ENCODE peak calls at places on chromosome 11, in nine cellular contexts. O is stomach; Q is HFFc6; K is fibroblast of mammary gland; P is NCI-H1092; T is coronary artery; Y is fibroblast of lung; D is activated naive CD4-positive, alpha-beta T cell treated with Interleukin-2 at 50 U/mL for 16 hours; U is progenitor cell of endocrine pancreas. I is an unnamed sample.

GRCh38 chr11:60973699-60974098 is 2.2 kb downstream of the CD6 start:
- DNase-seq in O (no peak), Q (no peak), K (no peak), P (no peak), T (no peak), Y (no peak), D (no peak), U (no peak), I (no peak)

GRCh38 chr11:85725510-85726258 is 39.7 kb upstream of the CCDC89 start:
- DNase-seq in O (no peak), Q (peak), K (peak), P (no peak), T (no peak), Y (peak), D (no peak), U (no peak), I (no peak)

GRCh38 chr11:17753153-17753552 is 18.6 kb downstream of the KCNC1 start:
- DNase-seq in O (no peak), Q (no peak), K (no peak), P (no peak), T (no peak), Y (no peak), D (no peak), U (no peak), I (no peak)

GRCh38 chr11:31608995-31609394 is 99.4 kb downstream of the ELP4 start:
- DNase-seq in O (no peak), Q (no peak), K (no peak), P (no peak), T (no peak), Y (no peak), D (no peak), U (no peak), I (no peak)

GRCh38 chr11:112410325-112410724 is 149.7 kb upstream of the PLET1 start:
- DNase-seq in O (no peak), Q (no peak), K (no peak), P (no peak), T (no peak), Y (no peak), D (no peak), U (no peak), I (no peak)

GRCh38 chr11:34552270-34552669 is 38.7 kb upstream of the ELF5 start:
- DNase-seq in O (no peak), Q (no peak), K (no peak), P (no peak), T (no peak), Y (no peak), D (no peak), U (no peak), I (no peak)

GRCh38 chr11:92698742-92699141 is 270.7 kb upstream of the MTNR1B start:
- DNase-seq in O (no peak), Q (no peak), K (no peak), P (no peak), T (no peak), Y (no peak), D (no peak), U (no peak), I (no peak)

GRCh38 chr11:71207996-71208774 is 44.2 kb downstream of the SHANK2 start:
- DNase-seq in O (no peak), Q (no peak), K (no peak), P (no peak), T (no peak), Y (no peak), D (no peak), U (no peak), I (no peak)

GRCh38 chr11:33742249-33742851 is 6.1 kb upstream of the CD59 start:
- DNase-seq in O (no peak), Q (no peak), K (peak), P (no peak), T (no peak), Y (peak), D (no peak), U (no peak), I (peak)

GRCh38 chr11:1573077-1573846 is 1.2 kb upstream of the DUSP8 start:
- DNase-seq in O (peak), Q (no peak), K (no peak), P (no peak), T (no peak), Y (no peak), D (peak), U (no peak), I (peak)

GRCh38 chr11:62665630-62666258 is 632 bp downstream of the CSKMT start:
- DNase-seq in O (peak), Q (no peak), K (peak), P (no peak), T (peak), Y (peak), D (peak), U (no peak), I (peak)

GRCh38 chr11:128767518-128767917 is 73.6 kb downstream of the FLI1 start:
- DNase-seq in O (no peak), Q (no peak), K (no peak), P (no peak), T (no peak), Y (no peak), D (no peak), U (no peak), I (no peak)

GRCh38 chr11:125923012-125923579 is 18.8 kb downstream of the DDX25 start:
- DNase-seq in O (peak), Q (peak), K (peak), P (peak), T (no peak), Y (peak), D (peak), U (peak), I (peak)

GRCh38 chr11:44753965-44754645 is 27.3 kb downstream of the TSPAN18 start:
- DNase-seq in O (no peak), Q (no peak), K (no peak), P (no peak), T (peak), Y (no peak), D (no peak), U (no peak), I (no peak)

GRCh38 chr11:45610627-45611026 is 54.8 kb downstream of the CHST1 start:
- DNase-seq in O (no peak), Q (no peak), K (no peak), P (no peak), T (no peak), Y (no peak), D (no peak), U (no peak), I (no peak)

GRCh38 chr11:116512841-116513240 is 259.9 kb downstream of the BUD13 start:
- DNase-seq in O (peak), Q (no peak), K (no peak), P (no peak), T (peak), Y (no peak), D (no peak), U (no peak), I (no peak)

GRCh38 chr11:76266269-76266668 is 60.0 kb upstream of the WNT11 start:
- DNase-seq in O (no peak), Q (peak), K (peak), P (no peak), T (no peak), Y (peak), D (no peak), U (no peak), I (no peak)

GRCh38 chr11:850777-851762 is 8.4 kb downstream of the TSPAN4 start:
- DNase-seq in O (no peak), Q (no peak), K (no peak), P (no peak), T (no peak), Y (no peak), D (no peak), U (no peak), I (no peak)

GRCh38 chr11:21037836-21038235 is 368.4 kb downstream of the NELL1 start:
- DNase-seq in O (no peak), Q (no peak), K (no peak), P (no peak), T (no peak), Y (no peak), D (no peak), U (no peak), I (no peak)

GRCh38 chr11:128336203-128336602 is 251.2 kb downstream of the ETS1 start:
- DNase-seq in O (peak), Q (peak), K (peak), P (no peak), T (no peak), Y (peak), D (no peak), U (no peak), I (no peak)

GRCh38 chr11:26193714-26194373 is 138.1 kb upstream of the ANO3 start:
- DNase-seq in O (no peak), Q (no peak), K (peak), P (no peak), T (no peak), Y (peak), D (no peak), U (no peak), I (no peak)

GRCh38 chr11:68775951-68776388 is 24.6 kb upstream of the TESMIN start:
- DNase-seq in O (no peak), Q (no peak), K (no peak), P (no peak), T (no peak), Y (no peak), D (no peak), U (no peak), I (no peak)

GRCh38 chr11:1919428-1920127 is at the start of gene TNNT3:
- DNase-seq in O (no peak), Q (no peak), K (no peak), P (no peak), T (no peak), Y (no peak), D (no peak), U (no peak), I (no peak)

GRCh38 chr11:134510171-134510570 is 98.1 kb upstream of the B3GAT1 start:
- DNase-seq in O (no peak), Q (no peak), K (no peak), P (no peak), T (no peak), Y (no peak), D (no peak), U (no peak), I (no peak)

GRCh38 chr11:34104680-34105078 is 750 bp upstream of the NAT10 start:
- DNase-seq in O (no peak), Q (no peak), K (no peak), P (no peak), T (no peak), Y (peak), D (no peak), U (no peak), I (no peak)

GRCh38 chr11:62388999-62389398 is 29.8 kb upstream of the SCGB1A1 start:
- DNase-seq in O (no peak), Q (no peak), K (no peak), P (no peak), T (no peak), Y (no peak), D (no peak), U (no peak), I (no peak)

GRCh38 chr11:2581151-2581930 is 118.5 kb downstream of the KCNQ1OT1 start:
- DNase-seq in O (peak), Q (no peak), K (no peak), P (no peak), T (peak), Y (no peak), D (no peak), U (peak), I (no peak)

I was measured in central memory CD4-positive, alpha-beta T cell.